ENCODE peak calls at places on chromosomes 12 and 14, in eight cellular contexts. N is skeletal muscle cell; H is hepatocyte; W is GM06990; Y is WTC11; V is stimulated activated CD8-positive, alpha-beta memory T cell treated with anti-CD3 and anti-CD28 coated beads, Interleukin-4, amount 100 ng/mL, for 4 hours; B is AG08395; M is DMS153. I is an unnamed sample.
A peak's percentile ranks its signal among the peaks of the same experiment; 100 is the strongest.

GRCh38 chr12:3421599-3421998 is 69.4 kb upstream of the PRMT8 start:
- DNase-seq in N (no peak), B (no peak), H (no peak), V (no peak), W (no peak), M (no peak), Y (no peak), I (no peak)

GRCh38 chr14:105076805-105077648 is 11.8 kb upstream of the GPR132 start:
- DNase-seq in B (no peak), Y (no peak), W (no peak), M (no peak), H (no peak), N (no peak), V (no peak), I (no peak)

GRCh38 chr14:68210729-68211299 is 391.2 kb downstream of the RAD51B start:
- DNase-seq in H (peak; percentile 25), W (peak; percentile 82), B (peak; percentile 80), N (peak; percentile 87), V (no peak), Y (no peak), M (no peak), I (peak; percentile 100)

GRCh38 chr14:95488376-95489162 is 27.9 kb downstream of the SYNE3 start:
- DNase-seq in H (no peak), N (no peak), V (no peak), W (no peak), B (peak; percentile 63), M (no peak), Y (no peak), I (no peak)

GRCh38 chr14:59695198-59695597 is 118.6 kb upstream of the CCDC175 start:
- DNase-seq in M (no peak), B (no peak), Y (no peak), V (no peak), W (no peak), H (no peak), N (peak; percentile 9), I (no peak)

GRCh38 chr14:95291859-95292542 is 27.7 kb downstream of the CLMN start:
- DNase-seq in M (peak; percentile 51), B (no peak), V (no peak), Y (no peak), W (no peak), N (peak; percentile 52), H (no peak), I (no peak)

GRCh38 chr12:71838661-71839060 is 898 bp upstream of the TBC1D15 start:
- DNase-seq in H (no peak), Y (no peak), N (no peak), W (no peak), V (no peak), M (no peak), B (no peak), I (no peak)

GRCh38 chr14:102317564-102318248 is 1.8 kb upstream of the ZNF839 start:
- DNase-seq in Y (no peak), W (no peak), V (no peak), B (no peak), N (no peak), H (peak; percentile 45), M (peak; percentile 2), I (no peak)

GRCh38 chr12:75704208-75704607 is 192.8 kb upstream of the KRR1 start:
- DNase-seq in W (no peak), B (no peak), Y (no peak), M (no peak), N (no peak), H (no peak), V (no peak), I (no peak)

GRCh38 chr14:61280092-61280525 is 1.0 kb downstream of the TMEM30B start:
- DNase-seq in H (no peak), W (no peak), Y (no peak), N (no peak), M (no peak), B (no peak), V (peak; percentile 7), I (no peak)

GRCh38 chr12:14768823-14769405 is 34.4 kb downstream of the WBP11 start:
- DNase-seq in V (no peak), M (no peak), B (no peak), Y (peak; percentile 15), N (no peak), W (peak; percentile 61), H (peak; percentile 43), I (peak; percentile 30)

GRCh38 chr12:13101854-13102375 is 1.6 kb downstream of the GSG1 start:
- DNase-seq in H (peak; percentile 77), N (no peak), B (peak; percentile 13), W (no peak), M (peak; percentile 16), Y (no peak), V (no peak), I (no peak)

GRCh38 chr12:40668095-40668494 is 24.1 kb upstream of the CNTN1 start:
- DNase-seq in N (no peak), M (no peak), W (no peak), V (no peak), B (no peak), Y (no peak), H (no peak), I (no peak)

GRCh38 chr12:47147749-47148148 is 68.0 kb upstream of the AMIGO2 start:
- DNase-seq in B (no peak), N (no peak), W (no peak), H (no peak), M (no peak), V (no peak), Y (no peak), I (no peak)

GRCh38 chr12:7399089-7399488 is 44.9 kb downstream of the CD163L1 start:
- DNase-seq in W (no peak), V (no peak), B (no peak), Y (no peak), M (no peak), H (no peak), N (no peak), I (no peak)

GRCh38 chr14:33901429-33902155 is 49.3 kb downstream of the EGLN3 start:
- DNase-seq in B (no peak), W (no peak), V (no peak), H (no peak), N (no peak), Y (no peak), M (no peak), I (no peak)

GRCh38 chr12:25583545-25583944 is 30.5 kb upstream of the LMNTD1 start:
- DNase-seq in H (peak; percentile 85), Y (peak; percentile 27), N (no peak), W (no peak), M (no peak), V (no peak), B (no peak), I (no peak)

GRCh38 chr12:59070534-59070933 is 150.2 kb upstream of the LRIG3 start:
- DNase-seq in M (no peak), W (no peak), Y (no peak), H (no peak), V (no peak), B (no peak), N (no peak), I (no peak)

GRCh38 chr12:95977764-95978305 is 18.3 kb downstream of the HAL start:
- DNase-seq in H (no peak), M (no peak), Y (no peak), N (no peak), B (no peak), W (no peak), V (no peak), I (no peak)

GRCh38 chr12:103728323-103728722 is 112.7 kb downstream of the NT5DC3 start:
- DNase-seq in V (no peak), Y (no peak), W (no peak), B (no peak), H (no peak), M (no peak), N (peak; percentile 16), I (no peak)

GRCh38 chr12:94745562-94745961 is 95.2 kb upstream of the TMCC3 start:
- DNase-seq in H (no peak), B (no peak), N (no peak), Y (no peak), W (no peak), M (no peak), V (no peak), I (no peak)

GRCh38 chr12:76260390-76260748 is 87.8 kb downstream of the BBS10 start:
- DNase-seq in N (no peak), V (no peak), W (no peak), B (no peak), H (no peak), Y (no peak), M (no peak), I (no peak)

GRCh38 chr14:36771256-36771655 is 109.6 kb downstream of the PAX9 start:
- DNase-seq in V (no peak), W (no peak), Y (no peak), B (no peak), M (peak; percentile 86), N (no peak), H (peak; percentile 23), I (no peak)

GRCh38 chr12:14868916-14869315 is 16.7 kb downstream of the MGP start:
- DNase-seq in N (no peak), H (no peak), V (no peak), W (no peak), Y (no peak), M (no peak), B (no peak), I (no peak)

GRCh38 chr12:108218911-108219310 is 89.8 kb downstream of the WSCD2 start:
- DNase-seq in W (no peak), N (no peak), M (no peak), B (no peak), H (no peak), Y (no peak), V (no peak), I (no peak)

GRCh38 chr12:79420146-79420618 is 270.6 kb downstream of the PAWR start:
- DNase-seq in V (no peak), Y (no peak), W (no peak), N (peak; percentile 83), H (peak; percentile 80), M (no peak), B (peak; percentile 68), I (no peak)

GRCh38 chr12:15225136-15225535 is 3.9 kb upstream of the RERG start:
- DNase-seq in M (no peak), H (no peak), V (no peak), Y (no peak), W (no peak), N (no peak), B (no peak), I (no peak)

GRCh38 chr12:91276529-91276928 is 93.9 kb upstream of the DCN start:
- DNase-seq in B (peak; percentile 4), W (no peak), H (no peak), N (no peak), Y (no peak), V (no peak), M (no peak), I (no peak)

GRCh38 chr12:58888131-58888783 is 32.0 kb downstream of the LRIG3 start:
- DNase-seq in H (peak; percentile 12), Y (no peak), B (peak; percentile 74), N (peak; percentile 49), M (peak; percentile 86), V (no peak), W (no peak), I (no peak)

GRCh38 chr14:80491131-80491530 is 279.8 kb upstream of the DIO2 start:
- DNase-seq in M (peak; percentile 57), W (no peak), B (peak; percentile 65), N (peak; percentile 47), V (no peak), H (peak; percentile 40), Y (peak; percentile 20), I (peak; percentile 23)

GRCh38 chr14:105422695-105423487 is 3.3 kb downstream of the MTA1 start:
- DNase-seq in N (no peak), Y (no peak), V (no peak), H (no peak), B (no peak), M (no peak), W (no peak), I (no peak)

GRCh38 chr12:71599213-71599612 is 64.4 kb downstream of the ZFC3H1 start:
- DNase-seq in W (no peak), H (no peak), Y (no peak), V (no peak), B (no peak), N (no peak), M (peak; percentile 24), I (no peak)